ENCODE peak calls at places on chromosomes 5 and 9, in eight cellular contexts. One of them, this sample, is unnamed. For H3K4me1, the result is how much of the 10 kb centered on the place peaks cover.

GRCh38 chr5:119037496-119038215 is 33.2 kb upstream of the DMXL1 start:
- DNase-seq in HepG2: no peak
- DNase-seq in Peyer's patch: no peak
- DNase-seq in body of pancreas: peak
- DNase-seq in IMR-90: peak
- DNase-seq in K562: no peak
- DNase-seq in esophagus squamous epithelium: no peak
- DNase-seq in uterus: no peak
- DNase-seq in this sample: no peak

GRCh38 chr5:40240671-40241070 is 439.0 kb upstream of the PTGER4 start:
- DNase-seq in esophagus squamous epithelium: no peak
- DNase-seq in body of pancreas: no peak
- DNase-seq in HepG2: no peak
- DNase-seq in IMR-90: no peak
- DNase-seq in uterus: no peak
- DNase-seq in K562: no peak
- DNase-seq in Peyer's patch: no peak
- DNase-seq in this sample: no peak

GRCh38 chr5:154274828-154275185 is 84.3 kb downstream of the GALNT10 start:
- DNase-seq in K562: no peak
- DNase-seq in IMR-90: peak
- DNase-seq in HepG2: no peak
- DNase-seq in uterus: no peak
- DNase-seq in body of pancreas: no peak
- DNase-seq in esophagus squamous epithelium: no peak
- DNase-seq in Peyer's patch: no peak
- DNase-seq in this sample: no peak

GRCh38 chr5:151040211-151040747 is 19.9 kb downstream of the GPX3 start:
- DNase-seq in uterus: no peak
- DNase-seq in IMR-90: peak
- DNase-seq in esophagus squamous epithelium: no peak
- DNase-seq in HepG2: peak
- DNase-seq in body of pancreas: no peak
- DNase-seq in Peyer's patch: peak
- DNase-seq in K562: no peak
- DNase-seq in this sample: no peak

GRCh38 chr9:132488611-132489010 is 78.6 kb downstream of the CFAP77 start:
- DNase-seq in esophagus squamous epithelium: no peak
- DNase-seq in Peyer's patch: no peak
- DNase-seq in uterus: no peak
- DNase-seq in body of pancreas: no peak
- DNase-seq in K562: no peak
- DNase-seq in IMR-90: no peak
- DNase-seq in HepG2: no peak
- DNase-seq in this sample: no peak

GRCh38 chr5:28104080-28104479 is 1065.7 kb upstream of the CDH9 start:
- DNase-seq in uterus: no peak
- DNase-seq in HepG2: no peak
- DNase-seq in esophagus squamous epithelium: no peak
- DNase-seq in Peyer's patch: no peak
- DNase-seq in K562: no peak
- DNase-seq in body of pancreas: no peak
- DNase-seq in IMR-90: no peak
- DNase-seq in this sample: no peak

GRCh38 chr9:20701058-20701457 is 17.0 kb downstream of the FOCAD start:
- DNase-seq in body of pancreas: no peak
- DNase-seq in uterus: no peak
- DNase-seq in IMR-90: no peak
- DNase-seq in K562: no peak
- DNase-seq in HepG2: no peak
- DNase-seq in esophagus squamous epithelium: no peak
- DNase-seq in Peyer's patch: no peak
- DNase-seq in this sample: no peak

GRCh38 chr9:26833792-26834191 is 58.8 kb downstream of the CAAP1 start:
- DNase-seq in Peyer's patch: no peak
- DNase-seq in K562: no peak
- DNase-seq in esophagus squamous epithelium: no peak
- DNase-seq in uterus: peak
- DNase-seq in body of pancreas: no peak
- DNase-seq in IMR-90: no peak
- DNase-seq in HepG2: no peak
- DNase-seq in this sample: no peak

GRCh38 chr9:134670042-134670525 is 28.5 kb downstream of the COL5A1 start:
- DNase-seq in uterus: no peak
- DNase-seq in HepG2: no peak
- DNase-seq in esophagus squamous epithelium: no peak
- DNase-seq in Peyer's patch: no peak
- DNase-seq in IMR-90: peak
- DNase-seq in K562: no peak
- DNase-seq in body of pancreas: no peak
- DNase-seq in this sample: no peak

GRCh38 chr5:150295172-150295611 is 5.6 kb upstream of the CAMK2A start:
- DNase-seq in IMR-90: peak
- DNase-seq in uterus: peak
- DNase-seq in K562: no peak
- DNase-seq in HepG2: peak
- DNase-seq in body of pancreas: no peak
- DNase-seq in Peyer's patch: peak
- DNase-seq in esophagus squamous epithelium: no peak
- DNase-seq in this sample: no peak

GRCh38 chr5:7714697-7715096 is 136.2 kb downstream of the CFAP90 start:
- DNase-seq in esophagus squamous epithelium: no peak
- DNase-seq in Peyer's patch: no peak
- DNase-seq in HepG2: no peak
- DNase-seq in uterus: no peak
- DNase-seq in K562: no peak
- DNase-seq in IMR-90: no peak
- DNase-seq in body of pancreas: no peak
- DNase-seq in this sample: no peak

GRCh38 chr9:95379630-95380029 is 62.1 kb upstream of the FANCC start:
- DNase-seq in K562: no peak
- DNase-seq in esophagus squamous epithelium: no peak
- DNase-seq in IMR-90: no peak
- DNase-seq in body of pancreas: no peak
- DNase-seq in Peyer's patch: no peak
- DNase-seq in uterus: no peak
- DNase-seq in HepG2: no peak
- DNase-seq in this sample: no peak

GRCh38 chr5:96673127-96673526 is 11.0 kb downstream of the CAST start:
- DNase-seq in body of pancreas: no peak
- DNase-seq in uterus: no peak
- DNase-seq in K562: no peak
- DNase-seq in IMR-90: no peak
- DNase-seq in Peyer's patch: no peak
- DNase-seq in esophagus squamous epithelium: no peak
- DNase-seq in HepG2: no peak
- DNase-seq in this sample: no peak

GRCh38 chr5:158277276-158277675 is 418.3 kb upstream of the CLINT1 start:
- DNase-seq in HepG2: no peak
- DNase-seq in K562: no peak
- DNase-seq in esophagus squamous epithelium: no peak
- DNase-seq in body of pancreas: no peak
- DNase-seq in uterus: no peak
- DNase-seq in IMR-90: no peak
- DNase-seq in Peyer's patch: no peak
- DNase-seq in this sample: no peak

GRCh38 chr9:130036099-130036498 is 6.9 kb downstream of the FNBP1 start:
- DNase-seq in HepG2: no peak
- DNase-seq in uterus: no peak
- DNase-seq in esophagus squamous epithelium: no peak
- DNase-seq in body of pancreas: no peak
- DNase-seq in IMR-90: peak
- DNase-seq in K562: no peak
- DNase-seq in Peyer's patch: no peak
- DNase-seq in this sample: no peak

GRCh38 chr5:150640311-150641005 is at the start of gene SYNPO:
- DNase-seq in Peyer's patch: peak
- DNase-seq in uterus: peak
- DNase-seq in K562: peak
- DNase-seq in esophagus squamous epithelium: no peak
- DNase-seq in HepG2: peak
- DNase-seq in IMR-90: peak
- DNase-seq in body of pancreas: no peak
- DNase-seq in this sample: no peak

GRCh38 chr5:157442989-157443619 is 16.9 kb upstream of the NIPAL4 start:
- DNase-seq in Peyer's patch: no peak
- DNase-seq in K562: no peak
- DNase-seq in esophagus squamous epithelium: no peak
- DNase-seq in uterus: no peak
- DNase-seq in body of pancreas: no peak
- DNase-seq in IMR-90: no peak
- DNase-seq in HepG2: no peak
- DNase-seq in this sample: no peak

GRCh38 chr5:77076961-77077820 is 9.9 kb downstream of the ZBED3 start:
- DNase-seq in K562: peak
- DNase-seq in body of pancreas: peak
- DNase-seq in uterus: peak
- DNase-seq in IMR-90: peak
- DNase-seq in Peyer's patch: peak
- DNase-seq in HepG2: no peak
- DNase-seq in esophagus squamous epithelium: no peak
- DNase-seq in this sample: no peak

GRCh38 chr5:102090770-102091169 is 205.3 kb downstream of the SLCO4C1 start:
- DNase-seq in K562: peak
- DNase-seq in uterus: no peak
- DNase-seq in IMR-90: no peak
- DNase-seq in Peyer's patch: no peak
- DNase-seq in esophagus squamous epithelium: no peak
- DNase-seq in HepG2: peak
- DNase-seq in body of pancreas: no peak
- DNase-seq in this sample: no peak

GRCh38 chr9:112841261-112841660 is 49.4 kb downstream of the SLC46A2 start:
- DNase-seq in Peyer's patch: no peak
- DNase-seq in IMR-90: no peak
- DNase-seq in K562: no peak
- DNase-seq in esophagus squamous epithelium: no peak
- DNase-seq in uterus: no peak
- DNase-seq in body of pancreas: no peak
- DNase-seq in HepG2: peak
- DNase-seq in this sample: no peak

GRCh38 chr5:142491260-142491659 is 166.4 kb upstream of the SPRY4 start:
- DNase-seq in K562: no peak
- DNase-seq in IMR-90: no peak
- DNase-seq in HepG2: no peak
- DNase-seq in esophagus squamous epithelium: no peak
- DNase-seq in body of pancreas: no peak
- DNase-seq in uterus: no peak
- DNase-seq in Peyer's patch: no peak
- DNase-seq in this sample: no peak
- H3K4me1 ChIP-seq in K562: under half
- H3K4me1 ChIP-seq in IMR-90: under half
- H3K4me1 ChIP-seq in HepG2: under half
- H3K4me1 ChIP-seq in esophagus squamous epithelium: under half
- H3K4me1 ChIP-seq in body of pancreas: under half
- H3K4me1 ChIP-seq in uterus: under half
- H3K4me1 ChIP-seq in Peyer's patch: under half
- H3K4me1 ChIP-seq in this sample: under half

GRCh38 chr5:176647030-176647869 is at the start of gene TSPAN17:
- DNase-seq in uterus: peak
- DNase-seq in body of pancreas: peak
- DNase-seq in K562: peak
- DNase-seq in HepG2: peak
- DNase-seq in IMR-90: peak
- DNase-seq in Peyer's patch: peak
- DNase-seq in esophagus squamous epithelium: peak
- DNase-seq in this sample: peak
- TF ChIP-seq POLR2A in uterus: peak
- TF ChIP-seq POLR2A in body of pancreas: peak
- TF ChIP-seq POLR2A in K562: peak
- TF ChIP-seq POLR2A in HepG2: peak
- TF ChIP-seq POLR2A in IMR-90: peak
- TF ChIP-seq POLR2A in Peyer's patch: peak
- TF ChIP-seq POLR2A in esophagus squamous epithelium: peak
- TF ChIP-seq POLR2A in this sample: no peak

DNA sequence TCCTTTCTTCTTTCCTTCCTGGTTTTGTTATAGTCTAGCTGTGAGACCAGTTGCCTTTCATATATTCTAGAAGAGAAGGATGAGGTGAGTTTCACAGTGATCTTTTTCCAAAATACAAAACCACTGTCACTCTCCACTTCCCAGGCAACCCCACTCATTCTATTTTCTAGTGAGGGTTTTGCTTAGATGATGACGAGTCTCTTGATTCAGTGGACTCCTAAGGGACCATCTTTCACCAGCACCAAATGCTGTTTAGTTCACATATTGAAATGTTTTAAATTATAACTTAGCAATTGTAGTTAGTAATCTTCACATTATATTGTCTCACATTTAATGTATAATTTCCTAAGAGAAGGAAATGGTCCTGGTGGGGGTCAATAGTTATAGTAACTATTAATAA is 25.2 kb downstream of the PIK3R1 start:
- DNase-seq in esophagus squamous epithelium: no peak
- DNase-seq in uterus: no peak
- DNase-seq in body of pancreas: no peak
- DNase-seq in HepG2: no peak
- DNase-seq in K562: no peak
- DNase-seq in Peyer's patch: no peak
- DNase-seq in IMR-90: no peak
- DNase-seq in this sample: no peak
- H3K4me1 ChIP-seq in esophagus squamous epithelium: half or more
- H3K4me1 ChIP-seq in uterus: under half
- H3K4me1 ChIP-seq in body of pancreas: under half
- H3K4me1 ChIP-seq in HepG2: half or more
- H3K4me1 ChIP-seq in K562: under half
- H3K4me1 ChIP-seq in Peyer's patch: under half
- H3K4me1 ChIP-seq in IMR-90: under half
- H3K4me1 ChIP-seq in this sample: under half

GRCh38 chr5:138752341-138752950 is 779 bp upstream of the CTNNA1 start:
- DNase-seq in HepG2: peak
- DNase-seq in uterus: peak
- DNase-seq in K562: peak
- DNase-seq in esophagus squamous epithelium: no peak
- DNase-seq in body of pancreas: peak
- DNase-seq in Peyer's patch: peak
- DNase-seq in IMR-90: no peak
- DNase-seq in this sample: no peak
- TF ChIP-seq POLR2A in HepG2: no peak
- TF ChIP-seq POLR2A in uterus: no peak
- TF ChIP-seq POLR2A in K562: no peak
- TF ChIP-seq POLR2A in esophagus squamous epithelium: no peak
- TF ChIP-seq POLR2A in body of pancreas: no peak
- TF ChIP-seq POLR2A in Peyer's patch: no peak
- TF ChIP-seq POLR2A in IMR-90: no peak
- TF ChIP-seq POLR2A in this sample: no peak

DNA sequence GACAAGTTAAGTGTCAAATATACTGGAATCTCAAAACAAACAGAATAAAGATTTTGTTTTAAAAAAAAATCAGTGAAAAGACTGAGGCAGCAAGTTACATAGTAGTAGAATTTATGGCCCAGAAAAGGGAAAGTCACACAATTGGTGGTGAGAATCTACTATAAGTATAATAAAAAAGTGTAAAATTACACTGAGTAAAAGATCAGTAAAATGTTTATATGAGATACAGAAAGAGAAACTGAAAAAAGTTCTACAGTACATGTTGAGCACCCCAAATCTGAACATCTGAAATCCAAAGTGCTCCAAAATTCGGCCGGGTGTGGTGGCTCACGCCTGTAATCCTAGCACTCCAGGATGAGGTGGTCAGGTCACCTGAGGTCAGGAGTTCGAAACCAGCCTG is 15.0 kb downstream of the AGTPBP1 start:
- DNase-seq in uterus: no peak
- DNase-seq in IMR-90: no peak
- DNase-seq in esophagus squamous epithelium: no peak
- DNase-seq in Peyer's patch: no peak
- DNase-seq in HepG2: no peak
- DNase-seq in K562: no peak
- DNase-seq in body of pancreas: no peak
- DNase-seq in this sample: no peak
- H3K4me1 ChIP-seq in uterus: under half
- H3K4me1 ChIP-seq in IMR-90: under half
- H3K4me1 ChIP-seq in esophagus squamous epithelium: under half
- H3K4me1 ChIP-seq in Peyer's patch: under half
- H3K4me1 ChIP-seq in HepG2: under half
- H3K4me1 ChIP-seq in K562: under half
- H3K4me1 ChIP-seq in body of pancreas: under half
- H3K4me1 ChIP-seq in this sample: under half